ENCODE peak calls at places on chromosomes 2 and 18, in four cellular contexts. T, H, V and P are unnamed samples.

GRCh38 chr2:179703702-179704101 is 157.7 kb downstream of the ZNF385B start:
- DNase-seq in T (no peak), H (no peak), V (no peak), P (no peak)

GRCh38 chr2:70726947-70727725 is 40.9 kb downstream of the ADD2 start:
- DNase-seq in T (no peak), H (no peak), V (no peak), P (no peak)

GRCh38 chr2:120177011-120177621 is 46.1 kb downstream of the TMEM185B start:
- DNase-seq in T (no peak), H (peak), V (peak), P (no peak)

GRCh38 chr2:6418316-6418715 is 447.4 kb downstream of the CMPK2 start:
- DNase-seq in T (no peak), H (no peak), V (no peak), P (no peak)

GRCh38 chr2:220847587-220847986 is 724.5 kb downstream of the EPHA4 start:
- DNase-seq in T (peak), H (no peak), V (no peak), P (peak)

GRCh38 chr2:237092920-237093781 is 7.5 kb downstream of the COPS8 start:
- DNase-seq in T (peak), H (no peak), V (no peak), P (peak)

GRCh38 chr2:100655936-100656534 is 93.2 kb downstream of the PDCL3 start:
- DNase-seq in T (no peak), H (no peak), V (no peak), P (no peak)

GRCh38 chr2:1811258-1811970 is 67.1 kb upstream of the PXDN start:
- DNase-seq in T (no peak), H (no peak), V (no peak), P (no peak)

GRCh38 chr2:68885074-68885810 is 14.0 kb upstream of the BMP10 start:
- DNase-seq in T (no peak), H (no peak), V (no peak), P (no peak)

GRCh38 chr2:88903744-88904353 is 212.4 kb downstream of the RPIA start:
- DNase-seq in T (peak), H (no peak), V (no peak), P (peak)

GRCh38 chr2:15965564-15966019 is 25.2 kb downstream of the MYCN start:
- DNase-seq in T (no peak), H (peak), V (no peak), P (no peak)

GRCh38 chr2:37635359-37636208 is 35.9 kb downstream of the CDC42EP3 start:
- DNase-seq in T (no peak), H (no peak), V (peak), P (no peak)

GRCh38 chr2:43788646-43789045 is 14.8 kb downstream of the DYNC2LI1 start:
- DNase-seq in T (no peak), H (no peak), V (no peak), P (no peak)

GRCh38 chr2:190575263-190575662 is 40.7 kb upstream of the NEMP2 start:
- DNase-seq in T (no peak), H (no peak), V (no peak), P (no peak)

GRCh38 chr18:31610841-31611240 is 19.2 kb downstream of the TTR start:
- DNase-seq in T (no peak), H (peak), V (no peak), P (no peak)

GRCh38 chr2:239472220-239472775 is 71.5 kb upstream of the HDAC4 start:
- DNase-seq in T (no peak), H (no peak), V (no peak), P (no peak)

GRCh38 chr18:58280159-58280540 is 236.1 kb downstream of the NEDD4L start:
- DNase-seq in T (no peak), H (no peak), V (no peak), P (no peak)

GRCh38 chr18:2169656-2170055 is 401.6 kb downstream of the METTL4 start:
- DNase-seq in T (no peak), H (no peak), V (no peak), P (no peak)

GRCh38 chr2:69027060-69027459 is 14.1 kb downstream of the ANTXR1 start:
- DNase-seq in T (no peak), H (no peak), V (no peak), P (no peak)

GRCh38 chr2:100554788-100555407 is 7.9 kb upstream of the PDCL3 start:
- DNase-seq in T (no peak), H (no peak), V (peak), P (no peak)

GRCh38 chr2:239318790-239319189 is 82.0 kb downstream of the HDAC4 start:
- DNase-seq in T (no peak), H (peak), V (no peak), P (no peak)